ENCODE peak calls at places on chromosomes 2 and 18, in four cellular contexts. One of them, this sample, is unnamed.

GRCh38 chr2:155256803-155257202 is 558.3 kb downstream of the KCNJ3 start:
- DNase-seq in K562: peak; percentile 1
- DNase-seq in GM12878: no peak
- DNase-seq in H1: peak; percentile 46
- DNase-seq in this sample: no peak

GRCh38 chr2:177984739-177985138 is 87.8 kb downstream of the PDE11A start:
- DNase-seq in K562: no peak
- DNase-seq in GM12878: no peak
- DNase-seq in H1: no peak
- DNase-seq in this sample: no peak

GRCh38 chr2:45069711-45070664 is 60.7 kb upstream of the SIX2 start:
- DNase-seq in K562: no peak
- DNase-seq in GM12878: no peak
- DNase-seq in H1: no peak
- DNase-seq in this sample: no peak

GRCh38 chr2:214628091-214628490 is 181.4 kb downstream of the BARD1 start:
- DNase-seq in K562: no peak
- DNase-seq in GM12878: no peak
- DNase-seq in H1: no peak
- DNase-seq in this sample: no peak

GRCh38 chr2:171158790-171159325 is 1.8 kb downstream of the TLK1 start:
- DNase-seq in K562: no peak
- DNase-seq in GM12878: no peak
- DNase-seq in H1: no peak
- DNase-seq in this sample: no peak

GRCh38 chr2:162210385-162210784 is 32.9 kb downstream of the FAP start:
- DNase-seq in K562: no peak
- DNase-seq in GM12878: no peak
- DNase-seq in H1: no peak
- DNase-seq in this sample: no peak

GRCh38 chr18:44651453-44651852 is 29.2 kb upstream of the SETBP1 start:
- DNase-seq in K562: peak; percentile 47
- DNase-seq in GM12878: no peak
- DNase-seq in H1: no peak
- DNase-seq in this sample: no peak

GRCh38 chr18:55202232-55202917 is 243.1 kb upstream of the CCDC68 start:
- DNase-seq in K562: peak; percentile 78
- DNase-seq in GM12878: no peak
- DNase-seq in H1: no peak
- DNase-seq in this sample: no peak

GRCh38 chr2:8976419-8976818 is 27.1 kb downstream of the MBOAT2 start:
- DNase-seq in K562: peak; percentile 39
- DNase-seq in GM12878: no peak
- DNase-seq in H1: no peak
- DNase-seq in this sample: no peak

GRCh38 chr2:231228223-231228622 is 29.8 kb downstream of the ARMC9 start:
- DNase-seq in K562: no peak
- DNase-seq in GM12878: peak; percentile 78
- DNase-seq in H1: no peak
- DNase-seq in this sample: no peak

GRCh38 chr2:96264086-96264485 is 1.7 kb downstream of the TMEM127 start:
- DNase-seq in K562: no peak
- DNase-seq in GM12878: no peak
- DNase-seq in H1: no peak
- DNase-seq in this sample: no peak

GRCh38 chr18:35620765-35621164 is 39.2 kb downstream of the GALNT1 start:
- DNase-seq in K562: no peak
- DNase-seq in GM12878: no peak
- DNase-seq in H1: no peak
- DNase-seq in this sample: no peak

GRCh38 chr2:202161106-202161836 is 77.1 kb downstream of the SUMO1 start:
- DNase-seq in K562: no peak
- DNase-seq in GM12878: no peak
- DNase-seq in H1: no peak
- DNase-seq in this sample: no peak

GRCh38 chr18:77046994-77047393 is 85.6 kb downstream of the MBP start:
- DNase-seq in K562: no peak
- DNase-seq in GM12878: no peak
- DNase-seq in H1: no peak
- DNase-seq in this sample: no peak

GRCh38 chr18:35039633-35040032 is 1.6 kb upstream of the MAPRE2 start:
- DNase-seq in K562: no peak
- DNase-seq in GM12878: no peak
- DNase-seq in H1: no peak
- DNase-seq in this sample: no peak

GRCh38 chr18:74351354-74351753 is 35.7 kb downstream of the C18orf63 start:
- DNase-seq in K562: no peak
- DNase-seq in GM12878: no peak
- DNase-seq in H1: no peak
- DNase-seq in this sample: no peak

GRCh38 chr2:18180031-18180610 is 301.7 kb downstream of the KCNS3 start:
- DNase-seq in K562: no peak
- DNase-seq in GM12878: no peak
- DNase-seq in H1: no peak
- DNase-seq in this sample: no peak

GRCh38 chr2:216936954-216937357 is 77.1 kb upstream of the TNP1 start:
- DNase-seq in K562: peak; percentile 54
- DNase-seq in GM12878: no peak
- DNase-seq in H1: no peak
- DNase-seq in this sample: no peak

GRCh38 chr18:36315736-36316135 is 18.2 kb downstream of the FHOD3 start:
- DNase-seq in K562: no peak
- DNase-seq in GM12878: no peak
- DNase-seq in H1: no peak
- DNase-seq in this sample: no peak

GRCh38 chr2:167940361-167940744 is 307.0 kb downstream of the STK39 start:
- DNase-seq in K562: no peak
- DNase-seq in GM12878: no peak
- DNase-seq in H1: no peak
- DNase-seq in this sample: no peak

GRCh38 chr2:16578081-16578480 is 87.6 kb downstream of the CYRIA start:
- DNase-seq in K562: no peak
- DNase-seq in GM12878: no peak
- DNase-seq in H1: no peak
- DNase-seq in this sample: no peak

GRCh38 chr2:160493227-160494028 is at the start of gene RBMS1:
- DNase-seq in K562: peak; percentile 4
- DNase-seq in GM12878: no peak
- DNase-seq in H1: no peak
- DNase-seq in this sample: no peak

GRCh38 chr18:28189400-28190239 is 12.7 kb upstream of the CDH2 start:
- DNase-seq in K562: peak; percentile 45
- DNase-seq in GM12878: peak; percentile 5
- DNase-seq in H1: no peak
- DNase-seq in this sample: peak; percentile 23

GRCh38 chr2:1509271-1509995 is 96.2 kb downstream of the TPO start:
- DNase-seq in K562: no peak
- DNase-seq in GM12878: no peak
- DNase-seq in H1: no peak
- DNase-seq in this sample: no peak

GRCh38 chr2:66236816-66237469 is 198.0 kb upstream of the MEIS1 start:
- DNase-seq in K562: no peak
- DNase-seq in GM12878: no peak
- DNase-seq in H1: no peak
- DNase-seq in this sample: no peak

DNA sequence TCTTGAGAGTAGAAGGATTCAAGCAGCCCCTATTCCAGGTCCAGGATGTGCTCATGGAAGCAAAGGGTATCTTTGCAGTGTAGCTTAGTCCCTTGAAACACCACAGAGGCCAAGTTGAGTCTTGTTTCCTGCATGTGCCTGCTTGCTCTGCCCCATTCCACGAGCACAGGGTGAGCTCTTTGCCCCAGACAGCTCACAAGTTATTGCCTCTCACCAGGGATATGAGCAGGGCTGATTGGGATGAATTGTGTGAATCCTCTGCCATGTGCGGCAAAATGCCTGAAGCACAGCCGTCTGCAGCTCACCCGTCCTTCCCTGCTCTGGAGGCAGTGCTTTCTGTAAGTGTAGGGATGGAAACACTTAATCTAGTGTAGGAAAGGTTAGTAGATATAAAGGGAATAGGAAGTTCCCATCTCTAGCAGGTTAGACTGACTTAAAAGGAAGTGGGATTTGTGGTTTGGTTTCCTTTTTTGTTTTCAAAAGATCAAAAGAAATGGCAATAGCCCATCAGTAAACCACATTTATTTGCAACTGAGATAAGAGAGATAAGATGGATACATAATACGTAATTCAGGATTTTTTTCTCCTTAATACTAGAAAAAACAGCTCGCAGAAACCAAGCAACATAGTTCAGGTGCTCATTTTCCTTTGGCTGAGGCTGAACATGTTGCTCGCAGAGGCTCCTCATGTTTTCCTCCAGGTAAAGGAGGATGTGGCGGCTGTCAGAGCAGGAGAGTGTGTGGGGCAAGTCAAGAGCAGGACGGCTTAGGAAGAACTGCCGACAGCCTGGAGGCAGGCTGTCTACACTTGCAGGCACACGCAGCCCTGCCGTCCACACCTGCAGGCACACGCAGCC is 41.4 kb downstream of the TMEM182 start:
- DNase-seq in K562: no peak
- DNase-seq in GM12878: no peak
- DNase-seq in H1: no peak
- DNase-seq in this sample: no peak
- TF ChIP-seq EGR1 in K562: no peak
- TF ChIP-seq EGR1 in GM12878: no peak
- TF ChIP-seq EGR1 in H1: no peak
- TF ChIP-seq EGR1 in this sample: no peak

GRCh38 chr2:240137596-240138274 is 1.6 kb upstream of the COPS9 start:
- DNase-seq in K562: no peak
- DNase-seq in GM12878: no peak
- DNase-seq in H1: no peak
- DNase-seq in this sample: no peak

GRCh38 chr2:240138275-240138984 is 2.0 kb downstream of the OTOS start:
- DNase-seq in K562: no peak
- DNase-seq in GM12878: no peak
- DNase-seq in H1: no peak
- DNase-seq in this sample: no peak

GRCh38 chr2:240135706-240136012 is 446 bp downstream of the COPS9 start:
- DNase-seq in K562: no peak
- DNase-seq in GM12878: no peak
- DNase-seq in H1: no peak
- DNase-seq in this sample: no peak

GRCh38 chr2:240136013-240136670 is at the start of gene COPS9:
- DNase-seq in K562: peak; percentile 86
- DNase-seq in GM12878: peak; percentile 27
- DNase-seq in H1: no peak
- DNase-seq in this sample: peak; percentile 61

DNA sequence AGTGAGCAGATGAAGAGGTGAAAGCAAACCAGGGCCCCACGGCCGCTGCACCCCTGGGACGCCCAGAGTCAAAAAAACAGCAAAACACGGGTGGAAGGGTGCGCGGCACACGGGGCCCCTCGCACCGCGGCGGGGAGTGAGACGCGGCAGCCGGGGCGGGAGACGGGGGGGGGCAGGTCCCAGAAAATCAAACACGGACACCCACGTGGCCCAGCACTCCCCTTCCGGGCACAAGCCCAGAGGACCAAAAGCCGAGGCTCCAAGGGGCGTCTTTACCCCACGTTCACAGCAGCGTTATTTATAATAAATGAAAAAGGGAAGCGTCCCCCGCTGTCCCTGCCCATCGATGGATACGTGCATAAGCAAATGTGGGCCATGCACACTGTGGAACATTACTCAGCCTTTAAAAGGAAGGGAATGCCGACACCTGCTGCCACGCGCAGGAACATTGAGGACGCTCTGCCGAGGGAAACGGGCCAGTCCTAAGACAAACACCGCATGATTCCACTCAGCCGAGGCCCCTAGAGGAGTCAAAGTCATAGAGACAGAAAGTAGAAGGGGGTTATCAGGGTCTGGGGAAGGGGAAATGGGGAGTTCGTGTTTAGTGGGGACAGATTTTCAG is 677 bp upstream of the COPS9 start:
- DNase-seq in K562: no peak
- DNase-seq in GM12878: no peak
- DNase-seq in H1: no peak
- DNase-seq in this sample: no peak
- H3K27ac ChIP-seq in K562: no peak overlapping the region
- H3K27ac ChIP-seq in GM12878: no peak overlapping the region
- H3K27ac ChIP-seq in H1: no peak overlapping the region
- H3K27ac ChIP-seq in this sample: peak overlapping the region; percentile 53

GRCh38 chr2:131055169-131056065 is 37.8 kb downstream of the FAM168B start:
- DNase-seq in K562: no peak
- DNase-seq in GM12878: no peak
- DNase-seq in H1: no peak
- DNase-seq in this sample: no peak

GRCh38 chr2:131050896-131051295 is 42.4 kb downstream of the FAM168B start:
- DNase-seq in K562: no peak
- DNase-seq in GM12878: no peak
- DNase-seq in H1: no peak
- DNase-seq in this sample: no peak

GRCh38 chr2:131049150-131049718 is 44.0 kb downstream of the FAM168B start:
- DNase-seq in K562: no peak
- DNase-seq in GM12878: no peak
- DNase-seq in H1: no peak
- DNase-seq in this sample: no peak

GRCh38 chr2:131054488-131054887 is 38.8 kb downstream of the FAM168B start:
- DNase-seq in K562: no peak
- DNase-seq in GM12878: no peak
- DNase-seq in H1: no peak
- DNase-seq in this sample: no peak

DNA sequence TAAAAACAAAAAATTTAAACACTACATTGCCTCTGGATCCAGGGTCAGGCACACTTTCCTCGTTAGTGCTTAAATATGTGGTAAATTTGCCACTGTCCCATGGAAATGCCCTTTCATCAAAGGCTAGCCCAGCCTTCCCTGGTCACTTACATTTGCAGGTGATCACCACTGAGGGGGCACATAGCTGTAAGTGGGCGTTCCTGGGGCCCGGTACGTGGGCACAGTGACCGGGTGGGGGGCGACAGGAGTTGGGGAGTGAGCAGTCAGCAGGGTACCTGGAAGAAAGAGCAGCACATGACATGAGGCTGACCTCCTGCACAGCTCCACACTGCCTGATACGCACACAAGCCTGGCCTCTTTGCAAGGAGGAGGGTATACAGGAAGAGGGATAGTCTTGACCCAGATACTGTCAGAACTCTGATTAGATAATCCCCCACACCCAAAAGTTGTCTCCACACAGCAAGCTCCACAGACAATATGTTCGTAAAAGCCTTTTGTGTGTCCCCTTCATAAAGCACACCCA is 40.5 kb downstream of the FAM168B start:
- DNase-seq in K562: no peak
- DNase-seq in GM12878: no peak
- DNase-seq in H1: no peak
- DNase-seq in this sample: no peak
- H3K36me3 ChIP-seq in K562: peaks cover 93% of the 10 kb centered on the region
- H3K36me3 ChIP-seq in GM12878: peaks cover 43% of the 10 kb centered on the region
- H3K36me3 ChIP-seq in H1: peaks cover 64% of the 10 kb centered on the region
- H3K36me3 ChIP-seq in this sample: peaks cover 50% of the 10 kb centered on the region

DNA sequence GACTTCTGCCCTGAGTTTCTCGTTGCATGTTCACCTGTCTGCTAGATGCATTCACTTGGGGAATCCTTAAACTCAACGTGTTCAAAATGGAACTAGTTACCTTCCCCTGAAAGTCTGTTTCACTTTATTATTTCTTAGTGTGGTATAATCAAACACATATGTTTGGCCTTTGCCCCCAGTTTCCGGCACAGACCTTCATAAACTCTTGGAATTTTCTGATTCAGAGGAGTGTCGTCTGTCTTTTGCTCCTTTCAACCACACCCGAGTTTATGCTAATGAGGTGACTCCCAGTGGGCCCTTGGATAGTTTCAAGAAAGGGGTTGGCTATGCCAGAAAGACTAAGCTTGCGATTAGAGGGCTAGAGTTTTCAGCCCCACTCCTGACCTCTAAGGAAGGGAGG is 198.9 kb downstream of the CDCA7 start:
- DNase-seq in K562: no peak
- DNase-seq in GM12878: no peak
- DNase-seq in H1: no peak
- DNase-seq in this sample: no peak
- TF ChIP-seq EGR1 in K562: no peak
- TF ChIP-seq EGR1 in GM12878: no peak
- TF ChIP-seq EGR1 in H1: no peak
- TF ChIP-seq EGR1 in this sample: no peak